ENCODE peak calls at places on chromosomes 4 and X, in eight cellular contexts. I is left lung, P is AG04450, Q is uterus, J is A549, F is choroid plexus epithelial cell, Y is cardiac muscle cell, E is astrocyte of the spinal cord. R is an unnamed sample.

GRCh38 chr4:70676554-70677090 is 10.3 kb upstream of the JCHAIN start:
- DNase-seq in I (no peak), P (no peak), Q (no peak), J (no peak), F (no peak), Y (no peak), E (no peak), R (no peak)

GRCh38 chr4:86934772-86935498 is at the start of gene AFF1:
- DNase-seq in I (peak), P (no peak), Q (peak), J (peak), F (peak), Y (peak), E (peak), R (peak)

GRCh38 chr4:2791518-2792395 is 1.1 kb upstream of the SH3BP2 start:
- DNase-seq in I (peak), P (no peak), Q (peak), J (no peak), F (no peak), Y (no peak), E (no peak), R (no peak)

GRCh38 chr4:74794341-74794801 is at the start of gene BTC:
- DNase-seq in I (peak), P (no peak), Q (peak), J (peak), F (peak), Y (peak), E (peak), R (peak)

GRCh38 chr4:100189820-100190642 is at the start of gene DDIT4L:
- DNase-seq in I (no peak), P (no peak), Q (peak), J (peak), F (peak), Y (peak), E (peak), R (peak)

GRCh38 chr4:165418116-165418515 is 39.3 kb downstream of the CPE start:
- DNase-seq in I (no peak), P (no peak), Q (no peak), J (no peak), F (no peak), Y (no peak), E (no peak), R (no peak)

GRCh38 chr4:13656569-13656988 is 29.1 kb upstream of the BOD1L1 start:
- DNase-seq in I (peak), P (peak), Q (peak), J (peak), F (peak), Y (peak), E (peak), R (peak)

GRCh38 chr4:105466580-105466979 is 7.3 kb downstream of the PPA2 start:
- DNase-seq in I (no peak), P (no peak), Q (no peak), J (no peak), F (no peak), Y (no peak), E (no peak), R (no peak)

GRCh38 chr4:52298444-52298843 is 247.3 kb downstream of the SPATA18 start:
- DNase-seq in I (no peak), P (no peak), Q (no peak), J (no peak), F (no peak), Y (no peak), E (no peak), R (peak)

GRCh38 chr4:13872145-13872544 is 244.6 kb upstream of the BOD1L1 start:
- DNase-seq in I (no peak), P (no peak), Q (no peak), J (no peak), F (peak), Y (no peak), E (no peak), R (peak)

GRCh38 chrX:153667281-153667831 is 6.3 kb downstream of the PNCK start:
- DNase-seq in I (no peak), P (no peak), Q (no peak), J (no peak), F (no peak), Y (no peak), E (no peak), R (no peak)

GRCh38 chrX:119685225-119686066 is 7.5 kb downstream of the SEPTIN6 start:
- DNase-seq in I (no peak), P (no peak), Q (peak), J (no peak), F (no peak), Y (no peak), E (no peak), R (no peak)

GRCh38 chrX:150759568-150760416 is 66.6 kb downstream of the MTMR1 start:
- DNase-seq in I (no peak), P (no peak), Q (no peak), J (no peak), F (peak), Y (no peak), E (peak), R (no peak)

GRCh38 chr4:128698386-128698785 is 111.1 kb upstream of the JADE1 start:
- DNase-seq in I (no peak), P (no peak), Q (no peak), J (no peak), F (no peak), Y (no peak), E (no peak), R (no peak)

GRCh38 chr4:123379392-123379791 is 17.2 kb upstream of the SPRY1 start:
- DNase-seq in I (no peak), P (no peak), Q (no peak), J (no peak), F (no peak), Y (no peak), E (no peak), R (no peak)

GRCh38 chrX:25020391-25021131 is 4.8 kb upstream of the ARX start:
- DNase-seq in I (no peak), P (no peak), Q (no peak), J (peak), F (no peak), Y (peak), E (no peak), R (no peak)

GRCh38 chr4:51923343-51923742 is 80.4 kb downstream of the DCUN1D4 start:
- DNase-seq in I (no peak), P (no peak), Q (no peak), J (no peak), F (no peak), Y (no peak), E (no peak), R (peak)

GRCh38 chrX:68332156-68332823 is 101.0 kb downstream of the OPHN1 start:
- DNase-seq in I (no peak), P (no peak), Q (no peak), J (no peak), F (no peak), Y (peak), E (peak), R (no peak)

GRCh38 chr4:95929448-95930064 is 89.7 kb downstream of the PDHA2 start:
- DNase-seq in I (no peak), P (no peak), Q (no peak), J (no peak), F (peak), Y (peak), E (peak), R (no peak)

GRCh38 chrX:47501226-47502071 is 18.4 kb upstream of the ZNF41 start:
- DNase-seq in I (no peak), P (no peak), Q (no peak), J (no peak), F (peak), Y (peak), E (peak), R (no peak)

GRCh38 chrX:123475068-123475724 is 257.7 kb downstream of the THOC2 start:
- DNase-seq in I (no peak), P (no peak), Q (no peak), J (no peak), F (no peak), Y (peak), E (no peak), R (peak)

GRCh38 chr4:86670739-86671138 is 76.6 kb downstream of the PTPN13 start:
- DNase-seq in I (no peak), P (peak), Q (no peak), J (no peak), F (peak), Y (peak), E (peak), R (peak)

DNA sequence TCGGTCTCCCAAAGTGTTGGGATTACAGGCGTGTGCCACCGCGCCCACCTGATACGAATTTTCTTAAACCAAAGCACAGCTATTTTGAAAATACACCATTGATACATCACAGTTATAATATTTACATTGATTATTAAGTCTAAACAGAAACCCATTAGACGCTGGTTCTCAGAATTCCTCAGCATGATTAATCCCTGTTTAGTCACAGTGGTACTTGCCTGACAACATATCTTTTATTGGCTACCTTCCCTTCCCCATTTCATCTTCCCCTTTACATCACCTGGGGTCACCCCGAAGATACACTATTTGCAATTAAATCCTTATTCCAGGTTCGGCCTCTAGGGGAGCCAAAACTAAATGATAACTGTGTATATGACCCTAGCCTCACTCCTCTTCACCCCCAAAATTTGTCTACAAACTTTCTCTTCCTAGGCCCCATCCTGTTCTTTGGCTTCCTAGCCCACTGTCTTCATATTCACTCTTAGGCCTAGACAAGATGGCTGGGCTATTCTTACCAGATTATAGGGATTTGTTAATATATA is 36.8 kb upstream of the IL1RAPL1 start:
- DNase-seq in I (no peak), P (no peak), Q (no peak), J (no peak), F (no peak), Y (no peak), E (no peak), R (peak)
- TF ChIP-seq CTCF in I (no peak), P (no peak), Q (no peak), J (no peak), F (no peak), Y (no peak), E (no peak), R (no peak)

GRCh38 chr4:81214518-81215218 is 354 bp downstream of the PRKG2 start:
- DNase-seq in I (peak), P (no peak), Q (no peak), J (no peak), F (peak), Y (peak), E (peak), R (peak)
- H3K4me3 ChIP-seq in I (peak), P (peak), Q (peak), J (peak), F (peak), Y (peak), E (peak), R (peak)

GRCh38 chrX:55450259-55450658 is 1.7 kb upstream of the MAGEH1 start:
- DNase-seq in I (no peak), P (no peak), Q (no peak), J (no peak), F (peak), Y (peak), E (no peak), R (peak)
- TF ChIP-seq CTCF in I (no peak), P (peak), Q (no peak), J (no peak), F (peak), Y (peak), E (no peak), R (no peak)

DNA sequence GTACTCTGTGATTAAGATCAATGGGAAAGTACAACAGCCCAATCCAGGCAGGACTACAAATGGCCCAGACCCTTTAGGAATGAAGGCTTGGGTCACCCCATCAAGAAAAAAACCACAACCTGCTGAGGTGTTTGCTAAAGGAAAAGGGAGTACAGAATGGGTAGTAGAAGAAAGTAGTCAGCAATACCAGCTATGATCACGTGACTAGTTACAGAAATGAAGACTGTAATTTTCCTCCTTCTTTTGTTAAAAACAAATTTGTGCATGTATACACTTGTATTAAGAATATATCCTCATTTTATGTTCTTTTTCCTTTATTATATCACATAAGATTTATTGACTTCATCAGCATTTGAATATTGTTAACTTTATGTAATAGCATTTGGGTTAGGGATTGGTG is 160.1 kb upstream of the TBX22 start:
- DNase-seq in I (no peak), P (no peak), Q (no peak), J (no peak), F (no peak), Y (no peak), E (no peak), R (no peak)
- H3K4me3 ChIP-seq in I (no peak), P (no peak), Q (no peak), J (no peak), F (no peak), Y (no peak), E (no peak), R (no peak)

R was measured in epithelial cell of esophagus.